ENCODE peak calls at places on chromosomes 16 and 17, in six cellular contexts. T is heart right ventricle, Q is left ventricle myocardium inferior, D is heart left ventricle, W is cardiac muscle cell, E is GM23338. F is an unnamed sample.

GRCh38 chr16:11401161-11402050 is 56.1 kb downstream of the RMI2 start:
- DNase-seq in E (no peak), T (peak), Q (peak), D (peak), W (no peak), F (peak)

GRCh38 chr17:78392295-78392694 is 13.8 kb downstream of the PGS1 start:
- DNase-seq in W (no peak), E (no peak), Q (no peak), D (no peak), T (no peak), F (no peak)

GRCh38 chr17:81165246-81166032 is at the start of gene PVALEF:
- DNase-seq in E (peak), D (peak), T (no peak), W (no peak), Q (no peak), F (no peak)

GRCh38 chr17:38981640-38982039 is 14.4 kb upstream of the FBXO47 start:
- DNase-seq in E (no peak), W (peak), D (no peak), T (no peak), Q (no peak), F (no peak)

GRCh38 chr16:89485701-89486246 is 4.6 kb downstream of the ANKRD11 start:
- DNase-seq in D (no peak), Q (no peak), T (no peak), E (no peak), W (no peak), F (no peak)

GRCh38 chr16:57094911-57095310 is 2.5 kb downstream of the CPNE2 start:
- DNase-seq in E (no peak), W (no peak), Q (no peak), T (no peak), D (no peak), F (no peak)

GRCh38 chr17:77651983-77652382 is 306.5 kb upstream of the TNRC6C start:
- DNase-seq in E (no peak), T (no peak), D (no peak), W (no peak), Q (no peak), F (no peak)

GRCh38 chr16:68676113-68676860 is 31.2 kb downstream of the CDH3 start:
- DNase-seq in T (no peak), W (no peak), D (no peak), Q (no peak), E (no peak), F (no peak)

GRCh38 chr17:75783803-75784472 is 668 bp upstream of the UNK start:
- DNase-seq in W (no peak), Q (no peak), E (peak), D (peak), T (no peak), F (peak)

GRCh38 chr17:28865946-28866752 is 11.3 kb downstream of the ERAL1 start:
- DNase-seq in T (no peak), D (peak), Q (no peak), E (no peak), W (peak), F (no peak)

GRCh38 chr16:30356401-30357084 is 1.4 kb upstream of the CD2BP2 start:
- DNase-seq in E (no peak), T (no peak), Q (no peak), D (no peak), W (no peak), F (no peak)

GRCh38 chr16:69276143-69277115 is 34.7 kb upstream of the VPS4A start:
- DNase-seq in T (peak), Q (peak), E (no peak), W (peak), D (no peak), F (peak)

GRCh38 chr16:58847902-58848661 is 114.0 kb upstream of the GOT2 start:
- DNase-seq in Q (no peak), W (no peak), D (no peak), T (no peak), E (peak), F (no peak)

GRCh38 chr17:62703776-62704380 is 76.4 kb downstream of the MRC2 start:
- DNase-seq in D (peak), T (peak), E (peak), Q (peak), W (peak), F (peak)

GRCh38 chr16:64121473-64121872 is 1000.4 kb downstream of the CDH11 start:
- DNase-seq in E (no peak), D (no peak), T (no peak), W (peak), Q (no peak), F (no peak)

GRCh38 chr16:88466949-88467348 is 13.9 kb downstream of the ZFPM1 start:
- DNase-seq in Q (no peak), E (no peak), T (no peak), W (no peak), D (no peak), F (no peak)

GRCh38 chr17:42849451-42850157 is 1.4 kb upstream of the AOC3 start:
- DNase-seq in Q (no peak), E (no peak), D (peak), W (peak), T (no peak), F (peak)

DNA sequence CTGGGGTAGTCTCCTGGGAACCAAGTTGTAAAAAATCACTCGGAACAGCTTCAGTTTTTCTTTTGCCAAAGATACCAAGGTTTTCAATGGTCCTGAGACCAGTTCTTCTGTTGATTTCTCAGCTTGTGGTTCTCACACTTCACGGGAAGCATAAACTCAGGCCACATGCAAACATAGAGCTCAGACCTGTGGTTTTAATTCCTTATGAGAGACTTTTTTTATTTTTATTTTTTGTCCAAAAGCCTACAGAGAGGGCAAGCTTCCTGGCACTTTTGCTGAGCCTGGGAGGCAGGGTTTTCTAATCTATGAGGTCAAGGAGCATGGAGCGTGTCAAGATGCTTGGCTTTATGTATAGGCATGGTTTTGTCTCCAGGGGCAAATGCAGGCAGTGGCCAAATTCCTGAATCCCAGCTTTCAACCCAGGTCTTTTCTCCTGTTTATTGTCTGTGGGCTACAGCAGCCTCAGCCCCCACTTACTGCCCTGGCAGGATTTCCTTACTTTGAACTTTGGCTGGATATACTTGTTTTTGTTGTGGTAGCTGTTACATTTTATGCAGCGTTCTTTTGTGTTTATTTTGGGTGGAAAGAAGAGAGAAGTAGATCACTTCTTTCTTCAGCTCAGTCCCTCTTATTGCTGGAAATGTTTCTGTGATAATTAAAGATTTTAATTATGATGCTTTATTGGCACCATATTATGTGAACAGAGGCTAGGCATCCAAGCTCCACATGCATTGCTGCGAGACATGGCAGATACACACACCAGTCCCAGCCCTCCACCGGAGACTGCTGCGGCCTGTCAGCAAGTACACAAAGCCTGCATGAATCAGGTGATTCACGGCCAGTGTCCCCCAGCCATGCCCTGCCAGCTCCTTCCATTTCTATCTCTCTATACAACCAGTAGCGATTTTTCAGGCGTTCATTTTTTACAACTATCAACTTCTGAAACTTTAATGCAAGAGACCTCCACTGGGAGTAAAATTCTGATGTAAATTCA is 32.7 kb downstream of the HS3ST3A1 start:
- DNase-seq in E (no peak), Q (no peak), D (no peak), W (peak), T (peak), F (no peak)
- H3K27ac ChIP-seq in E (peak), Q (no peak), D (no peak), W (peak), T (no peak), F (no peak)

DNA sequence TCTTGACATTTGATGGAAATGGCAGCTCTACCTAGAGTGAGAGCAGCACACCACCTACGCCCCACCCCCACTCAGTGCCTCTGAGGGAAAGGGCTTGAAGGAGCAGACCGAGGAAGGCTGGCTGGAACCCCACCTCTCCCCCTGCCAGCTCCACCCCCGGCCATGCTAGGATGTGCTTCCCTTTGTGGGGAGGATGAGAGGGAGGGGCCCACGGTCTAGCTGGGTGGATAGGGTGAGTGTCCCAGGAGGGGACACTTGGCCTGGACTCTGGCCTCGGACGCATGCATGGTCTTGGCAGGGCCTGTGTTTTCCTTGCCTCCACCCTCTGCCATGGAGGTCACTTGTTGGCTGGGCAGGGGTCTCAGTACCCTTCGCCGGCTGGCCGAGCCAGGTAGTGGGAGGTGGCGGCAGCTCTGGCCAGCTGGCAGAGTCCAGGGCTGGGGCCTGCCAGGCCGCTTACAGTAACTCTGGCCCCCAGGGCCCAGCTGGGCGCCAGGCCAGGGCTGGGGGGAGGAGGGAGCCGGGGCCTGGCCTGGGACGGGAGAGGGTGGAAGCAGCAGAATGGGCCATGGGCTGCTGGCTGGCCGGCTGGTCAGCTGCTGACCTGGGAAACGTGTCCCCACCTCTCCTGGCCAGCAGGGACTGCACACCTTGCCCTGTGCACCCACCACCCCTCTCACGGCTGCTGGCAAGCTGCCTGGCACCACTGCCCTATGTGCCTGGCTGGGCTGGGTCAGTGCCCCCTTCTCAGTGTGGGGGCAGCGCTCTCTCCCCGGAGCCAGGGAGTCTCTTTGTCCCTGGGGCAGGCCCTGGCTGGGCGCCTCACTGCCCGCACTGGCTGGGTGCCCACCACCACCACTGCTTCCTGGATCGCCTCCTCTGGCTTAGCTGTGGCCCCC is 23.0 kb downstream of the RARA start:
- DNase-seq in T (peak), D (peak), W (peak), E (no peak), Q (peak), F (peak)
- H3K27ac ChIP-seq in T (peak), D (peak), W (peak), E (no peak), Q (peak), F (peak)

GRCh38 chr16:50036426-50036825 is 11.4 kb downstream of the CNEP1R1 start:
- DNase-seq in D (no peak), W (no peak), E (no peak), Q (no peak), T (no peak), F (no peak)

GRCh38 chr16:50040028-50040427 is 15.0 kb downstream of the CNEP1R1 start:
- DNase-seq in Q (no peak), T (no peak), E (peak), W (peak), D (no peak), F (no peak)

GRCh38 chr16:50038756-50039529 is 13.9 kb downstream of the CNEP1R1 start:
- DNase-seq in T (peak), E (peak), Q (peak), W (peak), D (no peak), F (peak)

GRCh38 chr16:50035468-50035992 is 10.5 kb downstream of the CNEP1R1 start:
- DNase-seq in W (no peak), E (no peak), D (no peak), Q (no peak), T (no peak), F (no peak)

DNA sequence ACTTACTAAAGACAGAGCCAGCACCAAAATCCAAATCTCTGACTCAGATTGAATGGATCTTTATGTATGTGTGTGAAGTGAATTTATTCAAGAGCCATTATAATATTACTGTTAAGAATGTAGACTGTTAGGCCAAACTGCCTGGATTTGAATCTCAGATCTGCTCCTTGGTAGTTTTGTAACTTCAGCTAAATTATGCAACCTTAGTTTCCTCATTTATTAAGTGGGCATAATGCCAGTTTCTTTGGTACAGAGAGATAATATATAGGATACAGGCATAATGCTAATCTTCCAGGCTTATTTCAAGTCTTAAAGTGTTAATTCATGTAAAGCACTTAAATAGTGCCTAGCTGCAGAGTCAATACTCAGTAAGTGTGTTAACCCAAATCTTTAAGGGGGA is 12.8 kb downstream of the CNEP1R1 start:
- DNase-seq in E (no peak), D (no peak), Q (no peak), W (peak), T (no peak), F (no peak)
- H3K27ac ChIP-seq in E (peak), D (no peak), Q (peak), W (no peak), T (no peak), F (peak)

GRCh38 chr16:54927125-54928015 is 3.3 kb upstream of the IRX5 start:
- DNase-seq in W (no peak), T (no peak), D (no peak), Q (no peak), E (no peak), F (no peak)
- H3K27ac ChIP-seq in W (peak), T (peak), D (peak), Q (peak), E (no peak), F (no peak)

GRCh38 chr17:50317121-50317520 is 28.8 kb upstream of the XYLT2 start:
- DNase-seq in W (no peak), T (no peak), D (no peak), Q (no peak), E (no peak), F (no peak)
- H3K27ac ChIP-seq in W (no peak), T (no peak), D (no peak), Q (no peak), E (no peak), F (no peak)

GRCh38 chr17:6056104-6056503 is 14.1 kb upstream of the WSCD1 start:
- DNase-seq in Q (no peak), E (no peak), D (no peak), W (no peak), T (no peak), F (no peak)
- H3K27ac ChIP-seq in Q (no peak), E (no peak), D (no peak), W (no peak), T (no peak), F (no peak)

GRCh38 chr17:2186937-2187336 is 116.6 kb downstream of the SMG6 start:
- DNase-seq in E (no peak), W (no peak), D (no peak), T (no peak), Q (no peak), F (no peak)
- H3K27ac ChIP-seq in E (no peak), W (no peak), D (no peak), T (no peak), Q (no peak), F (no peak)

DNA sequence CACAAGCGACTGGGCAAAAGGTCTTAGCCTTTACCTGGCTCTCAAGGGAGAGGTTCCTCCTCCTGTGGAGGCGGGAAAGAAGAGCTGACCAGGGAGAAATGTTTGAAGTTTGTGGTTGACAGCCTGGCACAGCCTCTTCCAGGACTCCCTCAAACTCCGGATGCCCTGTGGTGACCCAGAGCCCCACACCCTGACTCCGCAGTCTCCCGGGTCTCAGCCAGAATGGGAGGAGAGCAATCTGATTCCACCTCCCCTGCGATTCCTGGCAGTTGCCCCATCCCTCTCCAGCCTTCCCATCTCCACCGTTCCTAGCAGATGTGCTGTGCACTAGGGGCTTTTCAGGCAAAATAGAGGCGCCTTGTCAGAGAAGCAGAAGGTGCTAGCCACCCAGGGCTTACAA is 5.5 kb upstream of the DNAI2 start:
- DNase-seq in Q (no peak), T (no peak), E (no peak), D (no peak), W (no peak), F (no peak)
- H3K27ac ChIP-seq in Q (no peak), T (no peak), E (no peak), D (no peak), W (no peak), F (no peak)

GRCh38 chr16:19696961-19697360 is 21.1 kb downstream of the KNOP1 start:
- DNase-seq in Q (no peak), E (no peak), W (no peak), T (no peak), D (no peak), F (no peak)
- H3K27ac ChIP-seq in Q (peak), E (no peak), W (no peak), T (peak), D (peak), F (peak)